ENCODE peak calls at places on chromosomes 6 and 20, in five cellular contexts. G is ascending aorta, T is pancreas, O is ovary, E is tibial artery. W is an unnamed sample.

GRCh38 chr6:119028106-119028505 is 50.4 kb downstream of the FAM184A start:
- DNase-seq in E (no peak), T (no peak), O (no peak), G (no peak), W (no peak)

GRCh38 chr6:38436726-38437465 is 202.8 kb downstream of the BTBD9 start:
- DNase-seq in E (no peak), O (no peak), T (no peak), G (no peak), W (no peak)

GRCh38 chr20:61558726-61559125 is 306.7 kb downstream of the CDH4 start:
- DNase-seq in O (no peak), G (no peak), E (no peak), T (no peak), W (no peak)

GRCh38 chr20:24745617-24746350 is 203.3 kb upstream of the CST7 start:
- DNase-seq in T (no peak), O (no peak), E (no peak), G (no peak), W (no peak)

GRCh38 chr20:63032861-63033634 is 26.3 kb upstream of the BHLHE23 start:
- DNase-seq in E (no peak), T (no peak), O (no peak), G (no peak), W (peak; percentile 36)

GRCh38 chr6:37074053-37074827 is 68.8 kb downstream of the FGD2 start:
- DNase-seq in T (no peak), O (no peak), E (peak; percentile 60), G (no peak), W (no peak)

GRCh38 chr20:58174708-58175287 is 53.7 kb downstream of the ANKRD60 start:
- DNase-seq in E (peak; percentile 79), O (peak; percentile 80), T (no peak), G (peak; percentile 29), W (no peak)

GRCh38 chr6:159595173-159595572 is 97.9 kb downstream of the SOD2 start:
- DNase-seq in T (no peak), E (no peak), G (peak; percentile 22), O (no peak), W (no peak)

GRCh38 chr20:49938173-49939163 is 2.3 kb downstream of the RNF114 start:
- DNase-seq in T (no peak), E (peak; percentile 43), G (no peak), O (peak; percentile 53), W (no peak)

GRCh38 chr6:140050232-140050995 is 676.0 kb upstream of the CITED2 start:
- DNase-seq in O (no peak), T (no peak), G (no peak), E (no peak), W (no peak)

GRCh38 chr20:6595704-6596103 is 171.8 kb upstream of the BMP2 start:
- DNase-seq in G (no peak), O (no peak), T (no peak), E (no peak), W (no peak)

GRCh38 chr6:103236923-103237322 is 1622.8 kb downstream of the HACE1 start:
- DNase-seq in T (no peak), O (no peak), E (no peak), G (no peak), W (no peak)

GRCh38 chr6:30411515-30412207 is 66.7 kb downstream of the RPP21 start:
- DNase-seq in T (peak; percentile 27), G (no peak), O (no peak), E (no peak), W (no peak)

GRCh38 chr20:39195495-39196129 is 233.5 kb downstream of the DHX35 start:
- DNase-seq in G (no peak), O (no peak), T (no peak), E (no peak), W (no peak)

GRCh38 chr6:63714091-63714490 is 78.5 kb downstream of the PHF3 start:
- DNase-seq in T (no peak), O (no peak), E (no peak), G (no peak), W (no peak)
- H3K36me3 ChIP-seq in T (peaks cover 45% of the 10 kb centered on the region), O (no peaks in the 10 kb centered on the region), E (peaks cover 41% of the 10 kb centered on the region), G (peaks cover 40% of the 10 kb centered on the region), W (peaks cover 42% of the 10 kb centered on the region)

GRCh38 chr6:40287296-40287820 is 299.8 kb downstream of the LRFN2 start:
- DNase-seq in O (no peak), T (no peak), G (no peak), E (no peak), W (no peak)

GRCh38 chr6:40285535-40285934 is 301.6 kb downstream of the LRFN2 start:
- DNase-seq in E (no peak), T (no peak), G (no peak), O (no peak), W (no peak)

GRCh38 chr6:40288919-40289318 is 298.2 kb downstream of the LRFN2 start:
- DNase-seq in G (no peak), T (no peak), E (no peak), O (no peak), W (no peak)

GRCh38 chr6:40286027-40286426 is 301.1 kb downstream of the LRFN2 start:
- DNase-seq in T (no peak), E (no peak), O (no peak), G (no peak), W (no peak)

GRCh38 chr6:40286721-40287120 is 300.4 kb downstream of the LRFN2 start:
- DNase-seq in E (no peak), T (no peak), G (no peak), O (no peak), W (no peak)
- TF ChIP-seq CTCF in E (no peak), T (no peak), G (no peak), O (no peak), W (no peak)

DNA sequence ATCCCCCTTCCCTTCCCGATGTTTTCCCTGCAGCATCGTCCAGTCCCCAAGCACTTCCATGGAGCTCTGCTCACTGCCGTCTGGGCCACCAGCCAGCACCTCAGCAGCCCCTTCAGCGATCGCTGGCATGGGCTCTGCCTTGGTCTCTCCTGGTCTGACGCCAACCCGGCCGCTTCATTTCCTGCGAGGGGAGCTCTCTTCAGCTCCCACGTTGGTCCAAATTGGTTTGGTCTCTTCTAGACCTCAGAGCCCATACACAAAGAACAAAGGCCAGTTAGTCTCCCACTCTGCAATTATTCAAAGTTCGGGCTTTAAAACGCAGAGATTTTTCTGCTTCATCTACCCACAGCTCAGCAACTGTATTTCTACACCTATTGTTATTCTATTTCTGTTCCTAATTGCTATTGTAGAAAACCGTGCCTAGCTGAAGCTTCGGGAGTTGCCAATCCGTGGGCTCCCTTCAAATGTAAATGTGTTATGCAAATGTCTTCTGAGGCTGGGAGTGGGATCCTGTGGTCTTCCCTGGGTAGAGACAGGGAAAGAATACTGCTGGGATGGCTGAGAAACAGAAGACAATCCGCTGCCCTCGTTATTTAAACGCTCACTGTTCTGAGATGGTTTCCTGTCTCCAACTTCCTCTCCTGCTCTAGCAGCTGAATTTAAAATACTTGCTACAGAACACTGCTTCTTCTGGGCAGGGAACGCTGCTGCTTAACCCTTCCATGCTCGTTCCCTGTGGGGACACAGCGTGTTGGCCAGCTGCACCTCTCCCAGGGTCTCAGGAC is 154.2 kb upstream of the QKI start:
- DNase-seq in E (no peak), G (no peak), O (peak; percentile 19), T (no peak), W (no peak)
- H3K4me3 ChIP-seq in E (peak overlapping the region; percentile 22), G (peak overlapping the region; percentile 46), O (peak overlapping the region; percentile 0), T (no peak overlapping the region), W (peak overlapping the region; percentile 34)

GRCh38 chr6:155126727-155127439 is 131.8 kb downstream of the TIAM2 start:
- DNase-seq in E (no peak), O (no peak), G (no peak), T (no peak), W (no peak)

GRCh38 chr6:155132617-155133016 is 131.2 kb upstream of the CLDN20 start:
- DNase-seq in E (no peak), G (no peak), O (no peak), T (no peak), W (no peak)

GRCh38 chr6:155128971-155129370 is 133.9 kb downstream of the TIAM2 start:
- DNase-seq in T (no peak), O (no peak), E (no peak), G (no peak), W (no peak)

GRCh38 chr6:155130161-155130853 is 133.5 kb upstream of the CLDN20 start:
- DNase-seq in T (no peak), E (no peak), O (no peak), G (no peak), W (no peak)

DNA sequence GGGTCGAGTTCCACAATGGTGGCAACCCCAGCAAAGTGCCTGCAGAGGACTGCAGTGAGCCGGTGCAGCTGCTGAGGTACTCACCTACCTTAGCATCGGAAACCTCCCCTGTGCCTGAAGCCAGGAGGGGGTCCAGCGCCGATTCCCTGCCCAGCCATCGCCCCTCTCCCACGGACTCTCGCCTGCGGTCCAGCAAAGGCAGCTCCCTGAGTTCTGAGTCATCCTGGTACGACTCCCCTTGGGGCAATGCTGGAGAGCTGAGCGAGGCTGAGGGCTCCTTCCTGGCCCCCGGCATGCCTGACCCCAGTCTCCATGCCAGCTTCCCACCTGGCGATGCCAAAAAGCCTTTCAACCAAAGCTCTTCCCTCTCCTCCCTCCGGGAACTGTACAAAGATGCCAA is 134.1 kb upstream of the CLDN20 start:
- DNase-seq in O (no peak), T (no peak), E (no peak), G (no peak), W (no peak)
- H3K36me3 ChIP-seq in O (no peaks in the 10 kb centered on the region), T (no peaks in the 10 kb centered on the region), E (peaks cover 8% of the 10 kb centered on the region), G (no peaks in the 10 kb centered on the region), W (no peaks in the 10 kb centered on the region)

DNA sequence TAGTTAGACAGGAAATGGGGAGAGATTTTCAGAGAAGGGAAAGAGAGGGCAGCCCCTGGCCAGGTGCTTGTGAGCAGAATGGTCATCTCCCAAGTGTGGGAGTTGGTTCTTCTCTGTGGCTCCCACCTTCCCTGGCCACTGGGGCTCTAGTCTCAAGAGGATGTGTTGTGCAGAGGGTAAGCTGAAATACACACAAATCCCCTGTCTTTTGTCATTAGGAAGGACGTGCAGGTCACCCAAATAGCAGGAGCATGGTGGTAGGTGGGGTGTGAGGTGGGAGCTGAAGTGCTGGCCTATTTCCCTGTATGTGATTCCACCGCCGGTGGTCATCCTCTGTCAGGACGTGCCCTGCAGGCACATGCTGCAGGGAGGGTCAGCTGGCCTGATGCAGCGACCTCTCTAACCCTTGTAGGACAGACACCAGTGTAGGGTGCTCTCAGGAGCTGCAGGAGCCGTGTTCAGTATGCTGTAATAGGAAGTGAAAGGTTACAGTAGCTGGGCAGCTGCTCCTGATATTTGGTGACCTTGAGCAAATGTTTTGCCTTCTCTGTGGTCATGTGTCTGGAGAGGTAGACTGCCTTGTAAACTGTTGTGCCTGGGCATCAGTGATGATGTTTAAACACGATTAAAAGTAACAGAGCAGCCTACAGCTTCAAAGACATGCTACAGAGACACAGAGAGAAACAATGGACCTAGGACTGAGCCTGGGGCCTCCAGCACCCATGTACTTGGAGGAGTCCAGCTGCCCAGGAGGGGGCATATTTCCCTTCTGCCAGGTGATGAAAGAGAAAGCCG is 3.3 kb upstream of the CST3 start:
- DNase-seq in E (no peak), G (no peak), T (no peak), O (no peak), W (no peak)
- TF ChIP-seq CTCF in E (no peak), G (no peak), T (no peak), O (no peak), W (no peak)

GRCh38 chr20:53943522-53944291 is 126.7 kb downstream of the BCAS1 start:
- DNase-seq in O (no peak), G (no peak), T (no peak), E (no peak), W (no peak)
- H3K4me3 ChIP-seq in O (no peak overlapping the region), G (no peak overlapping the region), T (no peak overlapping the region), E (no peak overlapping the region), W (peak overlapping the region; percentile 8)

W was measured in suprapubic skin.